ENCODE peak calls at places on chromosomes 11 and 22, in seven cellular contexts. One of them, this sample, is unnamed.

GRCh38 chr22:48083502-48083901 is 1321.1 kb downstream of the TBC1D22A start:
- DNase-seq in CD8-positive, alpha-beta memory T cell: no peak
- DNase-seq in cardiac muscle cell: no peak
- DNase-seq in brain microvascular endothelial cell: no peak
- DNase-seq in ovary: no peak
- DNase-seq in lower leg skin: no peak
- DNase-seq in BE2C: no peak
- DNase-seq in this sample: no peak

GRCh38 chr11:35126000-35126878 is 12.7 kb upstream of the CD44 start:
- DNase-seq in CD8-positive, alpha-beta memory T cell: no peak
- DNase-seq in cardiac muscle cell: no peak
- DNase-seq in brain microvascular endothelial cell: no peak
- DNase-seq in ovary: no peak
- DNase-seq in lower leg skin: no peak
- DNase-seq in BE2C: no peak
- DNase-seq in this sample: no peak

GRCh38 chr11:116255234-116255953 is 517.4 kb downstream of the BUD13 start:
- DNase-seq in CD8-positive, alpha-beta memory T cell: no peak
- DNase-seq in cardiac muscle cell: no peak
- DNase-seq in brain microvascular endothelial cell: no peak
- DNase-seq in ovary: no peak
- DNase-seq in lower leg skin: no peak
- DNase-seq in BE2C: peak
- DNase-seq in this sample: no peak

GRCh38 chr22:24413726-24414385 is 13.5 kb upstream of the ADORA2A start:
- DNase-seq in CD8-positive, alpha-beta memory T cell: no peak
- DNase-seq in cardiac muscle cell: no peak
- DNase-seq in brain microvascular endothelial cell: no peak
- DNase-seq in ovary: no peak
- DNase-seq in lower leg skin: no peak
- DNase-seq in BE2C: no peak
- DNase-seq in this sample: no peak

GRCh38 chr22:42648368-42649260 is 578 bp downstream of the CYB5R3 start:
- DNase-seq in CD8-positive, alpha-beta memory T cell: peak
- DNase-seq in cardiac muscle cell: peak
- DNase-seq in brain microvascular endothelial cell: no peak
- DNase-seq in ovary: no peak
- DNase-seq in lower leg skin: peak
- DNase-seq in BE2C: no peak
- DNase-seq in this sample: peak

GRCh38 chr11:67269401-67270255 is 3.4 kb downstream of the GRK2 start:
- DNase-seq in CD8-positive, alpha-beta memory T cell: peak
- DNase-seq in cardiac muscle cell: no peak
- DNase-seq in brain microvascular endothelial cell: no peak
- DNase-seq in ovary: no peak
- DNase-seq in lower leg skin: no peak
- DNase-seq in BE2C: no peak
- DNase-seq in this sample: no peak

GRCh38 chr11:47918882-47919495 is 61.4 kb upstream of the PTPRJ start:
- DNase-seq in CD8-positive, alpha-beta memory T cell: no peak
- DNase-seq in cardiac muscle cell: peak
- DNase-seq in brain microvascular endothelial cell: no peak
- DNase-seq in ovary: no peak
- DNase-seq in lower leg skin: no peak
- DNase-seq in BE2C: no peak
- DNase-seq in this sample: no peak

GRCh38 chr11:95363710-95364109 is 132.7 kb upstream of the SESN3 start:
- DNase-seq in CD8-positive, alpha-beta memory T cell: no peak
- DNase-seq in cardiac muscle cell: no peak
- DNase-seq in brain microvascular endothelial cell: no peak
- DNase-seq in ovary: no peak
- DNase-seq in lower leg skin: no peak
- DNase-seq in BE2C: peak
- DNase-seq in this sample: no peak

GRCh38 chr22:47195676-47196492 is 433.4 kb downstream of the TBC1D22A start:
- DNase-seq in CD8-positive, alpha-beta memory T cell: no peak
- DNase-seq in cardiac muscle cell: peak
- DNase-seq in brain microvascular endothelial cell: no peak
- DNase-seq in ovary: peak
- DNase-seq in lower leg skin: no peak
- DNase-seq in BE2C: no peak
- DNase-seq in this sample: no peak

GRCh38 chr22:36469094-36469710 is 12.2 kb downstream of the TXN2 start:
- DNase-seq in CD8-positive, alpha-beta memory T cell: no peak
- DNase-seq in cardiac muscle cell: no peak
- DNase-seq in brain microvascular endothelial cell: no peak
- DNase-seq in ovary: no peak
- DNase-seq in lower leg skin: no peak
- DNase-seq in BE2C: no peak
- DNase-seq in this sample: peak

GRCh38 chr22:26648011-26648497 is 9.3 kb upstream of the MIAT start:
- DNase-seq in CD8-positive, alpha-beta memory T cell: peak
- DNase-seq in cardiac muscle cell: no peak
- DNase-seq in brain microvascular endothelial cell: no peak
- DNase-seq in ovary: no peak
- DNase-seq in lower leg skin: no peak
- DNase-seq in BE2C: peak
- DNase-seq in this sample: no peak
- H3K4me3 ChIP-seq in CD8-positive, alpha-beta memory T cell: no peak
- H3K4me3 ChIP-seq in cardiac muscle cell: no peak
- H3K4me3 ChIP-seq in brain microvascular endothelial cell: no peak
- H3K4me3 ChIP-seq in ovary: no peak
- H3K4me3 ChIP-seq in lower leg skin: no peak
- H3K4me3 ChIP-seq in BE2C: no peak
- H3K4me3 ChIP-seq in this sample: no peak

DNA sequence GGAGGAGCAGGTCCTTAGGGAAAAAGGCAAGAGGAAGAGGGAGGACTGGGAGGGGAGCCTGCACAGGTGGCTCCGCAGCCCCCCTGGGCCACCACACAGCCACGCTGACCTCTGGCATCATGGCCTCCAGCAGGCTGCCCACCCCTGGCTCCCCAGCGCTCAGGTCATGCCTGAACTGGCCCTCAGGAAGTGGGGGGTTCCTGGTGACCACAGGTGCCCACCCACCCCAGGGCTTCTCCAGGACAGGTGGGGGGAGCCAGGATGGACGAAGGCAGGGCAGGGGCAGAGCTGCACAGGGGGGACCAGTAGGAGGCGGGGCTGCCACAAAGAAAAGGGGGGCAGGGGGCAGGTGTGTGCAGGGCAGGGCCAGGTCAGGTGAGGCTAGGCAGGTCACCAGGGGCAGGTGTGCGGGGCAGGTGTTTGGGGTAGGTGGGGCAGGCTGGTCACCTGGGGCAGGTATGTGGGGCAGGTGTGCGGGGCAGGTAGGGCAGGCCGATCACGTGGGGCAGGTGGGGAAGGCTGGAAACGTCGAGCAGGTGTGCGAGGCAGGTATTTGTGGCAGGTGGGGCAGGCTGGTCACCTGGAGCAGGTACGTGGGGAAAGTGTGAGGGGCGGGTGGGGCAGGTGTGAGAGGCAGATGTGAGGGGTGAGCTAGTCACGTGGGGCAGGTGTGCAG is 997 bp downstream of the DEAF1 start:
- DNase-seq in CD8-positive, alpha-beta memory T cell: peak
- DNase-seq in cardiac muscle cell: no peak
- DNase-seq in brain microvascular endothelial cell: no peak
- DNase-seq in ovary: peak
- DNase-seq in lower leg skin: no peak
- DNase-seq in BE2C: no peak
- DNase-seq in this sample: no peak
- H3K4me3 ChIP-seq in CD8-positive, alpha-beta memory T cell: peak
- H3K4me3 ChIP-seq in cardiac muscle cell: peak
- H3K4me3 ChIP-seq in brain microvascular endothelial cell: peak
- H3K4me3 ChIP-seq in ovary: peak
- H3K4me3 ChIP-seq in lower leg skin: no peak
- H3K4me3 ChIP-seq in BE2C: peak
- H3K4me3 ChIP-seq in this sample: peak

DNA sequence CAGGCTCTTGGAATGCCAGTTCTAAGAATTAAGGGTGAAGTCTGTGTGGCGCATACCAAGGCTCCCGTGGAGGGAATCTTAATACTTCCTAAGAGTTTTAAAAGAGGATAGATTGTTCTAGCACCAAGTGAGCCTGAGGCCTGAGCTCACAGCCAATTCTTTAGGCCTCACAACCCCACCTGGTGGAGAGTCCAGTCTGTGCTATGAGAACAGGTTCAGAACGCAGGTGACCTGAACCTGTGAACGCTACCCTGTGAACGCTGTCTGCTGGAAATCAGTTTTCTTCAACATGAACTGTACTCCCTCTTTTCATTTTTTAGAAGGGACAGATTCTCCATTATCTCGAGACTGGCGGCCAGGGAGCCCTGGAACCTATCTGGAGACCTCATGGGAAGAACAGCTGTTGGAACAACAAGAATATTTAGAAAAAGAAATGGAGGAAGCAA is 43.2 kb upstream of the DLAT start:
- DNase-seq in CD8-positive, alpha-beta memory T cell: peak
- DNase-seq in cardiac muscle cell: peak
- DNase-seq in brain microvascular endothelial cell: peak
- DNase-seq in ovary: peak
- DNase-seq in lower leg skin: peak
- DNase-seq in BE2C: peak
- DNase-seq in this sample: peak
- H3K4me3 ChIP-seq in CD8-positive, alpha-beta memory T cell: no peak
- H3K4me3 ChIP-seq in cardiac muscle cell: no peak
- H3K4me3 ChIP-seq in brain microvascular endothelial cell: no peak
- H3K4me3 ChIP-seq in ovary: no peak
- H3K4me3 ChIP-seq in lower leg skin: no peak
- H3K4me3 ChIP-seq in BE2C: no peak
- H3K4me3 ChIP-seq in this sample: no peak

GRCh38 chr11:2402890-2403645 is 2.5 kb downstream of the TSSC4 start:
- DNase-seq in CD8-positive, alpha-beta memory T cell: no peak
- DNase-seq in cardiac muscle cell: no peak
- DNase-seq in brain microvascular endothelial cell: no peak
- DNase-seq in ovary: no peak
- DNase-seq in lower leg skin: no peak
- DNase-seq in BE2C: no peak
- DNase-seq in this sample: no peak

GRCh38 chr11:2400761-2401435 is 348 bp downstream of the TSSC4 start:
- DNase-seq in CD8-positive, alpha-beta memory T cell: no peak
- DNase-seq in cardiac muscle cell: no peak
- DNase-seq in brain microvascular endothelial cell: no peak
- DNase-seq in ovary: no peak
- DNase-seq in lower leg skin: no peak
- DNase-seq in BE2C: no peak
- DNase-seq in this sample: no peak

GRCh38 chr11:2401436-2401984 is 960 bp downstream of the TSSC4 start:
- DNase-seq in CD8-positive, alpha-beta memory T cell: no peak
- DNase-seq in cardiac muscle cell: no peak
- DNase-seq in brain microvascular endothelial cell: no peak
- DNase-seq in ovary: no peak
- DNase-seq in lower leg skin: no peak
- DNase-seq in BE2C: no peak
- DNase-seq in this sample: no peak

GRCh38 chr11:2400069-2400760 is at the start of gene TSSC4:
- DNase-seq in CD8-positive, alpha-beta memory T cell: peak
- DNase-seq in cardiac muscle cell: peak
- DNase-seq in brain microvascular endothelial cell: peak
- DNase-seq in ovary: peak
- DNase-seq in lower leg skin: peak
- DNase-seq in BE2C: peak
- DNase-seq in this sample: peak

GRCh38 chr11:2402106-2402505 is 1.6 kb downstream of the TSSC4 start:
- DNase-seq in CD8-positive, alpha-beta memory T cell: no peak
- DNase-seq in cardiac muscle cell: no peak
- DNase-seq in brain microvascular endothelial cell: no peak
- DNase-seq in ovary: no peak
- DNase-seq in lower leg skin: no peak
- DNase-seq in BE2C: no peak
- DNase-seq in this sample: no peak
- H3K4me3 ChIP-seq in CD8-positive, alpha-beta memory T cell: no peak
- H3K4me3 ChIP-seq in cardiac muscle cell: no peak
- H3K4me3 ChIP-seq in brain microvascular endothelial cell: peak
- H3K4me3 ChIP-seq in ovary: no peak
- H3K4me3 ChIP-seq in lower leg skin: no peak
- H3K4me3 ChIP-seq in BE2C: no peak
- H3K4me3 ChIP-seq in this sample: peak

GRCh38 chr22:46084943-46085830 is 65.1 kb upstream of the PPARA start:
- DNase-seq in CD8-positive, alpha-beta memory T cell: peak
- DNase-seq in cardiac muscle cell: peak
- DNase-seq in brain microvascular endothelial cell: no peak
- DNase-seq in ovary: peak
- DNase-seq in lower leg skin: peak
- DNase-seq in BE2C: peak
- DNase-seq in this sample: peak

GRCh38 chr22:46085831-46086576 is 64.3 kb upstream of the PPARA start:
- DNase-seq in CD8-positive, alpha-beta memory T cell: no peak
- DNase-seq in cardiac muscle cell: peak
- DNase-seq in brain microvascular endothelial cell: no peak
- DNase-seq in ovary: peak
- DNase-seq in lower leg skin: peak
- DNase-seq in BE2C: peak
- DNase-seq in this sample: no peak

GRCh38 chr22:46087336-46087690 is 63.0 kb upstream of the PPARA start:
- DNase-seq in CD8-positive, alpha-beta memory T cell: no peak
- DNase-seq in cardiac muscle cell: no peak
- DNase-seq in brain microvascular endothelial cell: no peak
- DNase-seq in ovary: no peak
- DNase-seq in lower leg skin: no peak
- DNase-seq in BE2C: no peak
- DNase-seq in this sample: no peak

GRCh38 chr22:46087816-46088277 is 62.5 kb upstream of the PPARA start:
- DNase-seq in CD8-positive, alpha-beta memory T cell: no peak
- DNase-seq in cardiac muscle cell: peak
- DNase-seq in brain microvascular endothelial cell: peak
- DNase-seq in ovary: peak
- DNase-seq in lower leg skin: peak
- DNase-seq in BE2C: peak
- DNase-seq in this sample: peak

GRCh38 chr22:46086577-46087335 is 63.6 kb upstream of the PPARA start:
- DNase-seq in CD8-positive, alpha-beta memory T cell: no peak
- DNase-seq in cardiac muscle cell: no peak
- DNase-seq in brain microvascular endothelial cell: no peak
- DNase-seq in ovary: no peak
- DNase-seq in lower leg skin: no peak
- DNase-seq in BE2C: peak
- DNase-seq in this sample: no peak
- H3K4me3 ChIP-seq in CD8-positive, alpha-beta memory T cell: no peak
- H3K4me3 ChIP-seq in cardiac muscle cell: no peak
- H3K4me3 ChIP-seq in brain microvascular endothelial cell: no peak
- H3K4me3 ChIP-seq in ovary: peak
- H3K4me3 ChIP-seq in lower leg skin: no peak
- H3K4me3 ChIP-seq in BE2C: peak
- H3K4me3 ChIP-seq in this sample: peak